ENCODE peak calls at places on chromosome 5, in four cellular contexts. Z is ovary, D is heart left ventricle, A is GM23248. M is an unnamed sample.

GRCh38 chr5:39266442-39266841 is 47.1 kb upstream of the FYB1 start:
- DNase-seq in D (no peak), A (peak; percentile 62), Z (no peak), M (no peak)

GRCh38 chr5:176748967-176749935 is 61.1 kb upstream of the UNC5A start:
- DNase-seq in A (no peak), D (no peak), Z (no peak), M (no peak)

GRCh38 chr5:33827885-33828284 is 63.9 kb downstream of the ADAMTS12 start:
- DNase-seq in Z (no peak), A (peak; percentile 71), D (no peak), M (no peak)

GRCh38 chr5:139131062-139131856 is 66.9 kb downstream of the SIL1 start:
- DNase-seq in Z (peak; percentile 67), A (peak; percentile 71), D (peak; percentile 74), M (peak; percentile 63)

GRCh38 chr5:154714271-154714986 is 40.7 kb upstream of the LARP1 start:
- DNase-seq in D (no peak), A (peak; percentile 55), Z (no peak), M (no peak)

GRCh38 chr5:178602752-178603151 is 12.6 kb upstream of the COL23A1 start:
- DNase-seq in Z (no peak), A (peak; percentile 35), D (no peak), M (no peak)

GRCh38 chr5:14216372-14216771 is 73.2 kb downstream of the TRIO start:
- DNase-seq in A (no peak), Z (no peak), D (no peak), M (no peak)

GRCh38 chr5:112878760-112879159 is 17.7 kb downstream of the SRP19 start:
- DNase-seq in Z (no peak), A (no peak), D (no peak), M (no peak)

GRCh38 chr5:122665087-122665486 is 109.8 kb upstream of the SNX2 start:
- DNase-seq in A (no peak), Z (no peak), D (no peak), M (no peak)

GRCh38 chr5:55211184-55211874 is 15.8 kb downstream of the MCIDAS start:
- DNase-seq in D (no peak), Z (no peak), A (no peak), M (no peak)

GRCh38 chr5:58185397-58186195 is 274.3 kb downstream of the PLK2 start:
- DNase-seq in Z (no peak), D (no peak), A (peak; percentile 49), M (no peak)

GRCh38 chr5:143014017-143014651 is 244.0 kb downstream of the ARHGAP26 start:
- DNase-seq in Z (no peak), A (peak; percentile 38), D (peak; percentile 44), M (no peak)

GRCh38 chr5:179801304-179802206 is 5.1 kb downstream of the MGAT4B start:
- DNase-seq in Z (peak; percentile 87), A (no peak), D (peak; percentile 82), M (peak; percentile 77)

GRCh38 chr5:180618830-180619562 is 27.7 kb upstream of the SCGB3A1 start:
- DNase-seq in D (no peak), Z (no peak), A (peak; percentile 64), M (no peak)

GRCh38 chr5:127206320-127207113 is 84.1 kb upstream of the MEGF10 start:
- DNase-seq in Z (no peak), A (peak; percentile 92), D (no peak), M (no peak)

GRCh38 chr5:88761939-88762338 is 121.0 kb downstream of the MEF2C start:
- DNase-seq in A (no peak), Z (no peak), D (no peak), M (no peak)

GRCh38 chr5:146055432-146055831 is 49.9 kb downstream of the PLAC8L1 start:
- DNase-seq in A (no peak), D (no peak), Z (no peak), M (no peak)

GRCh38 chr5:139371482-139372435 is 11.3 kb downstream of the SLC23A1 start:
- DNase-seq in Z (no peak), A (no peak), D (peak; percentile 64), M (peak; percentile 71)

GRCh38 chr5:16806691-16807433 is 129.2 kb downstream of the MYO10 start:
- DNase-seq in D (no peak), A (no peak), Z (no peak), M (no peak)

GRCh38 chr5:114153833-114154232 is 208.0 kb upstream of the KCNN2 start:
- DNase-seq in A (no peak), D (no peak), Z (no peak), M (no peak)

GRCh38 chr5:41370482-41370881 is 139.9 kb downstream of the PLCXD3 start:
- DNase-seq in D (no peak), A (no peak), Z (no peak), M (no peak)

GRCh38 chr5:56440871-56441740 is 208.0 kb upstream of the ANKRD55 start:
- DNase-seq in D (no peak), Z (no peak), A (peak; percentile 76), M (no peak)

GRCh38 chr5:168477060-168477459 is 9.2 kb upstream of the RARS1 start:
- DNase-seq in D (no peak), Z (no peak), A (peak; percentile 20), M (no peak)

GRCh38 chr5:132873119-132873929 is at the start of gene LEAP2:
- DNase-seq in A (peak; percentile 20), D (no peak), Z (no peak), M (no peak)

GRCh38 chr5:86865396-86865795 is 247.7 kb downstream of the COX7C start:
- DNase-seq in A (no peak), Z (no peak), D (no peak), M (no peak)

GRCh38 chr5:126720369-126720768 is 56.6 kb upstream of the LMNB1 start:
- DNase-seq in Z (no peak), D (no peak), A (no peak), M (no peak)

GRCh38 chr5:168916852-168917251 is 337.7 kb upstream of the PANK3 start:
- DNase-seq in Z (no peak), A (peak; percentile 87), D (no peak), M (no peak)

GRCh38 chr5:52743012-52743411 is 44.7 kb upstream of the ITGA1 start:
- DNase-seq in A (no peak), Z (no peak), D (no peak), M (no peak)
- H3K27ac ChIP-seq in A (no peak overlapping the region), Z (no peak overlapping the region), D (peak overlapping the region; percentile 66), M (peak overlapping the region; percentile 14)

GRCh38 chr5:149397530-149397929 is 18.4 kb upstream of the IL17B start:
- DNase-seq in Z (peak; percentile 25), A (peak; percentile 94), D (no peak), M (peak; percentile 91)

GRCh38 chr5:149403923-149404745 is 25.0 kb upstream of the IL17B start:
- DNase-seq in Z (peak; percentile 27), A (peak; percentile 94), D (no peak), M (no peak)

GRCh38 chr5:149400304-149400703 is 21.2 kb upstream of the IL17B start:
- DNase-seq in D (no peak), A (no peak), Z (peak; percentile 27), M (no peak)

GRCh38 chr5:149402291-149402690 is 23.2 kb upstream of the IL17B start:
- DNase-seq in Z (no peak), A (no peak), D (no peak), M (no peak)

GRCh38 chr5:149399775-149400174 is 20.7 kb upstream of the IL17B start:
- DNase-seq in A (no peak), D (no peak), Z (peak; percentile 23), M (no peak)
- H3K27ac ChIP-seq in A (no peak overlapping the region), D (peak overlapping the region; percentile 45), Z (no peak overlapping the region), M (no peak overlapping the region)

GRCh38 chr5:448766-449090 is 5.8 kb downstream of the EXOC3 start:
- DNase-seq in A (no peak), D (no peak), Z (no peak), M (no peak)
- H3K27ac ChIP-seq in A (no peak overlapping the region), D (no peak overlapping the region), Z (no peak overlapping the region), M (no peak overlapping the region)

DNA sequence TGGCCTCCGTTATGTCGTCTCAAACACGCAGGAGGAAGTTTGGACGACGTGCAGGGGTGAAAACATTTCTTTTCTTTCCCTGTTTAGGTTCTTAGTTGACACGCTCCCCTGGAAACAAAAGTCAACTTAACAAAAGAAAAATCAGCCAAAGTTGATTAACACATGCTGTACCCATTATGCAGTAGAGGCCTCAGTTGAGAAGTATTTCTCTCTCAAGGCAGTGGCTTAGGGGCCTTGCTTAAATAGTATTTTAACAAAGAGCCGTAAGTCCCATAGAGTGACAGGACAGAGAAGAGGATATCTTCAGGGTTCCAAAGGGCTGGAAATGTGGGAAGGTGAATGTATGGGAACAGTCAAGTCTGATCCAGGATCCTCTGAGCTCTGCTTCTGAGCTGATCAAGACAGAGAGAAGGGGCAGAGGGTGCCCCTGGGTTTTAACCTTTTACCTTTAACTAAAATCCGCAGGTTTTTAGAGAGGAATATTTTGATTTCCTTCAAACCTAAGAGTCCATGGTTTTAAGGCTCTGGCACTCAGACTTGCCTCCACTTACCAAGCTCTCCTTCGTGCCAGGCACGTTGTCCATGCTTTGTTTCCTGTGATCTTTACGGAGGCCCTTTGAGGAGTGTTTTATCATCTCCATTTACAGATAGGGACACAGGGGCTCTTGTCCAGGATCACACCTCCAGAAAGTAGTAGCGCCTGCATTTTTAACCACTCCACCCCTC is 629 bp upstream of the CD74 start:
- DNase-seq in A (no peak), D (no peak), Z (no peak), M (no peak)
- H3K27ac ChIP-seq in A (no peak overlapping the region), D (peak overlapping the region; percentile 90), Z (peak overlapping the region; percentile 37), M (peak overlapping the region; percentile 81)

GRCh38 chr5:65916636-65917035 is 9.7 kb upstream of the ERBIN start:
- DNase-seq in D (no peak), Z (no peak), A (no peak), M (no peak)
- H3K27ac ChIP-seq in D (no peak overlapping the region), Z (no peak overlapping the region), A (no peak overlapping the region), M (no peak overlapping the region)